ENCODE peak calls at places on chromosomes 16 and 17, in nine cellular contexts. J is SK-MEL-5; K is memory B cell; Y is LHCN-M2; S is SK-N-MC; D is activated effector memory CD4-positive, alpha-beta T cell treated with Interleukin-2 at 50 U/mL for 16 hours; L is T follicular helper cell; Q is iPS DF 6.9; I is naive thymus-derived CD8-positive, alpha-beta T cell. U is an unnamed sample.

GRCh38 chr17:29069526-29070041 is 26.6 kb downstream of the PIPOX start:
- DNase-seq in Q (peak; percentile 37), Y (peak; percentile 13), J (no peak), D (no peak), S (no peak), I (no peak), K (no peak), L (no peak), U (peak; percentile 60)

GRCh38 chr17:77770331-77771105 is 188.0 kb upstream of the TNRC6C start:
- DNase-seq in Y (peak; percentile 7), Q (no peak), J (no peak), K (no peak), D (no peak), L (no peak), I (no peak), S (no peak), U (no peak)

GRCh38 chr17:65270932-65271700 is 133.9 kb downstream of the RGS9 start:
- DNase-seq in L (no peak), Q (no peak), K (no peak), S (no peak), I (no peak), Y (no peak), D (no peak), J (no peak), U (no peak)

GRCh38 chr17:57337390-57337789 is 81.1 kb downstream of the MSI2 start:
- DNase-seq in Y (no peak), D (no peak), K (no peak), S (no peak), Q (no peak), I (no peak), L (no peak), J (no peak), U (no peak)

GRCh38 chr17:11176549-11176948 is 64.5 kb upstream of the SHISA6 start:
- DNase-seq in J (no peak), S (no peak), Y (no peak), K (no peak), L (no peak), D (no peak), Q (no peak), I (no peak), U (no peak)

GRCh38 chr17:37725021-37725585 is 19.8 kb downstream of the HNF1B start:
- DNase-seq in J (no peak), D (no peak), I (no peak), L (no peak), Y (no peak), S (no peak), K (no peak), Q (no peak), U (no peak)

GRCh38 chr17:8572767-8573166 is 57.8 kb downstream of the MYH10 start:
- DNase-seq in I (no peak), D (no peak), K (no peak), Y (no peak), S (no peak), Q (no peak), J (peak; percentile 28), L (no peak), U (no peak)

GRCh38 chr17:31472137-31472536 is 80.7 kb downstream of the RAB11FIP4 start:
- DNase-seq in I (no peak), D (no peak), Y (no peak), K (no peak), S (no peak), J (peak; percentile 79), L (no peak), Q (no peak), U (no peak)

GRCh38 chr17:77143306-77143705 is 2.5 kb downstream of the SEC14L1 start:
- DNase-seq in J (no peak), L (no peak), S (no peak), Y (no peak), D (no peak), K (no peak), Q (no peak), I (no peak), U (no peak)

GRCh38 chr17:50922107-50922506 is 56.0 kb upstream of the TOB1 start:
- DNase-seq in I (no peak), K (no peak), L (no peak), D (no peak), Q (no peak), Y (peak; percentile 52), J (no peak), S (no peak), U (no peak)

GRCh38 chr17:38733315-38734234 is 3.4 kb downstream of the CISD3 start:
- DNase-seq in D (no peak), I (peak; percentile 35), S (no peak), K (no peak), Q (no peak), L (no peak), J (no peak), Y (no peak), U (no peak)

GRCh38 chr17:66331038-66331816 is 28.8 kb downstream of the PRKCA start:
- DNase-seq in Y (no peak), K (no peak), S (no peak), D (no peak), I (peak; percentile 86), Q (no peak), J (no peak), L (no peak), U (no peak)

GRCh38 chr16:54027126-54027922 is 259.3 kb downstream of the IRX3 start:
- DNase-seq in D (no peak), K (no peak), L (no peak), Q (no peak), S (no peak), I (no peak), J (no peak), Y (peak; percentile 81), U (no peak)

GRCh38 chr17:75238684-75239191 is 22.7 kb downstream of the GGA3 start:
- DNase-seq in J (peak; percentile 87), Y (peak; percentile 61), L (peak; percentile 46), Q (peak; percentile 57), K (peak; percentile 49), I (peak; percentile 62), D (peak; percentile 41), S (no peak), U (no peak)

GRCh38 chr16:54175169-54175551 is 111.4 kb downstream of the IRX3 start:
- DNase-seq in Q (no peak), I (no peak), L (no peak), S (no peak), D (no peak), Y (no peak), J (no peak), K (no peak), U (no peak)

GRCh38 chr16:85129846-85130706 is 17.8 kb upstream of the CIBAR2 start:
- DNase-seq in D (no peak), J (no peak), K (no peak), I (no peak), Q (no peak), Y (peak; percentile 71), S (no peak), L (no peak), U (no peak)

GRCh38 chr16:53091508-53092211 is 36.9 kb downstream of the CHD9 start:
- DNase-seq in D (no peak), I (no peak), J (peak; percentile 91), Y (peak; percentile 92), L (no peak), S (peak; percentile 87), Q (no peak), K (no peak), U (peak; percentile 80)

GRCh38 chr17:27494192-27495091 is 38.2 kb downstream of the KSR1 start:
- DNase-seq in Y (peak; percentile 11), S (no peak), Q (no peak), L (no peak), D (no peak), J (peak; percentile 15), I (no peak), K (no peak), U (no peak)

GRCh38 chr17:56742601-56743000 is 91.1 kb downstream of the C17orf67 start:
- DNase-seq in J (no peak), I (no peak), Q (no peak), S (no peak), Y (no peak), L (no peak), K (no peak), D (no peak), U (no peak)

GRCh38 chr17:3893003-3893719 is at the start of gene CAMKK1:
- DNase-seq in K (peak; percentile 87), J (peak; percentile 80), Y (peak; percentile 67), I (peak; percentile 85), S (no peak), D (peak; percentile 86), L (peak; percentile 78), Q (peak; percentile 43), U (no peak)

GRCh38 chr17:68378202-68379149 is 78.8 kb downstream of the WIPI1 start:
- DNase-seq in Y (peak; percentile 82), Q (no peak), K (no peak), J (peak; percentile 100), D (no peak), S (no peak), L (no peak), I (no peak), U (peak; percentile 30)

GRCh38 chr17:65918921-65919546 is 272.9 kb downstream of the CEP112 start:
- DNase-seq in J (no peak), Q (no peak), S (peak; percentile 28), L (no peak), I (no peak), D (no peak), Y (no peak), K (no peak), U (no peak)

GRCh38 chr17:29357821-29358232 is 32.3 kb upstream of the TAOK1 start:
- DNase-seq in Q (no peak), L (no peak), Y (no peak), I (no peak), K (no peak), D (no peak), S (no peak), J (peak; percentile 61), U (no peak)

GRCh38 chr17:59105852-59106462 is 723 bp downstream of the TRIM37 start:
- DNase-seq in S (no peak), Q (no peak), I (peak; percentile 78), L (peak; percentile 72), J (peak; percentile 58), K (peak; percentile 53), Y (peak; percentile 55), D (peak; percentile 70), U (no peak)

GRCh38 chr16:80202831-80203230 is 338.0 kb upstream of the DYNLRB2 start:
- DNase-seq in J (no peak), L (no peak), S (no peak), K (no peak), Q (no peak), D (no peak), I (no peak), Y (no peak), U (no peak)

GRCh38 chr17:57484081-57484666 is 227.9 kb downstream of the MSI2 start:
- DNase-seq in Q (no peak), K (no peak), I (no peak), J (no peak), D (no peak), Y (no peak), S (no peak), L (no peak), U (no peak)

GRCh38 chr16:89369266-89369895 is 121.0 kb downstream of the ANKRD11 start:
- DNase-seq in Y (no peak), L (no peak), Q (no peak), D (no peak), S (no peak), I (no peak), J (no peak), K (no peak), U (no peak)

U was measured in iPS DF 19.7.